ENCODE peak calls at places on chromosomes 5 and 9, in six cellular contexts. C is heart left ventricle, F is IMR-90, U is esophagus squamous epithelium, N is adrenal gland, X is ovary. J is an unnamed sample.

GRCh38 chr5:431711-432050 is 11.3 kb upstream of the EXOC3 start:
- DNase-seq in C (no peak), F (no peak), U (no peak), N (no peak), X (no peak), J (no peak)

GRCh38 chr9:98132806-98133631 is 14.0 kb upstream of the TRIM14 start:
- DNase-seq in C (no peak), F (no peak), U (no peak), N (no peak), X (no peak), J (no peak)

GRCh38 chr5:163504091-163504931 is 1.1 kb upstream of the MAT2B start:
- DNase-seq in C (peak; percentile 23), F (peak; percentile 52), U (no peak), N (peak; percentile 53), X (peak; percentile 55), J (peak; percentile 78)

GRCh38 chr9:114930063-114930812 is at the start of gene TNFSF8:
- DNase-seq in C (peak; percentile 18), F (no peak), U (no peak), N (no peak), X (no peak), J (no peak)

GRCh38 chr9:116566677-116567488 is 120.2 kb upstream of the TRIM32 start:
- DNase-seq in C (no peak), F (peak; percentile 63), U (no peak), N (no peak), X (no peak), J (no peak)

GRCh38 chr9:551986-552930 is 289.2 kb upstream of the DMRT1 start:
- DNase-seq in C (no peak), F (no peak), U (no peak), N (peak; percentile 24), X (no peak), J (no peak)

GRCh38 chr9:18060304-18060934 is 413.5 kb upstream of the ADAMTSL1 start:
- DNase-seq in C (no peak), F (no peak), U (no peak), N (no peak), X (no peak), J (no peak)

GRCh38 chr9:123727332-123727731 is 202.6 kb downstream of the DENND1A start:
- DNase-seq in C (no peak), F (peak; percentile 47), U (no peak), N (no peak), X (no peak), J (no peak)

GRCh38 chr9:10059044-10059443 is 553.8 kb downstream of the PTPRD start:
- DNase-seq in C (no peak), F (peak; percentile 28), U (no peak), N (no peak), X (no peak), J (peak; percentile 25)

GRCh38 chr5:176611435-176611834 is 1.5 kb upstream of the GPRIN1 start:
- DNase-seq in C (peak; percentile 74), F (peak; percentile 91), U (no peak), N (peak; percentile 84), X (peak; percentile 84), J (peak; percentile 81)

GRCh38 chr5:37996918-37997317 is 157.1 kb upstream of the GDNF start:
- DNase-seq in C (no peak), F (no peak), U (no peak), N (no peak), X (no peak), J (no peak)

GRCh38 chr5:37954561-37954960 is 114.7 kb upstream of the GDNF start:
- DNase-seq in C (no peak), F (no peak), U (no peak), N (no peak), X (no peak), J (no peak)

GRCh38 chr5:97600486-97600885 is 417.4 kb upstream of the RIOK2 start:
- DNase-seq in C (no peak), F (peak; percentile 1), U (no peak), N (no peak), X (no peak), J (no peak)

GRCh38 chr5:2908086-2908485 is 156.6 kb upstream of the IRX2 start:
- DNase-seq in C (no peak), F (no peak), U (no peak), N (no peak), X (no peak), J (no peak)
- TF ChIP-seq POLR2A in C (no peak), F (no peak), U (no peak), N (no peak), X (no peak), J (no peak)

GRCh38 chr9:42852133-42852532 is 668.7 kb downstream of the SPATA31A6 start:
- DNase-seq in C (peak; percentile 54), F (no peak), U (no peak), N (peak; percentile 15), X (no peak), J (peak; percentile 15)
- TF ChIP-seq CTCF in C (peak; percentile 23), F (no peak), U (peak; percentile 21), N (no peak), X (no peak), J (no peak)

DNA sequence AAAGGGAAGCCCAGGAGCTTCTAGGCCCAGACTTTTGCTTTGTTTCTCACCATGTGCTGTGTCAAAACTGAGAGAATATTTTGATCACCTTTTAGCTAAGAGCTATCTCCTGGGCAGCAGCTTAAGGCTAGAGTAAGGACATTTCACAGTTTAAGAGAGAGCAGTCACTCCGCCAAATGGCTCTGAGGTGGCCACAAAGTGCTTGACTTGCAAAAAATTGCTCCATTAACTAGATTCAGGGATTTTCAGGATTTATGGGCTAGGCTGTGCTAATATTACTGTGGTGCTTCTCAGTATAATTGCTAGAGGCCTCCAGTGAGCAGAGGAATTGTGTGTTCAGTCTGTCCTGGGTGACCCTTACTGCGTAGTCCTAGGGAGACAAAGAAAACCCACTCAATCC is 65.2 kb downstream of the PALM2AKAP2 start:
- DNase-seq in C (no peak), F (no peak), U (no peak), N (no peak), X (no peak), J (no peak)
- TF ChIP-seq POLR2A in C (no peak), F (no peak), U (no peak), N (no peak), X (no peak), J (no peak)

DNA sequence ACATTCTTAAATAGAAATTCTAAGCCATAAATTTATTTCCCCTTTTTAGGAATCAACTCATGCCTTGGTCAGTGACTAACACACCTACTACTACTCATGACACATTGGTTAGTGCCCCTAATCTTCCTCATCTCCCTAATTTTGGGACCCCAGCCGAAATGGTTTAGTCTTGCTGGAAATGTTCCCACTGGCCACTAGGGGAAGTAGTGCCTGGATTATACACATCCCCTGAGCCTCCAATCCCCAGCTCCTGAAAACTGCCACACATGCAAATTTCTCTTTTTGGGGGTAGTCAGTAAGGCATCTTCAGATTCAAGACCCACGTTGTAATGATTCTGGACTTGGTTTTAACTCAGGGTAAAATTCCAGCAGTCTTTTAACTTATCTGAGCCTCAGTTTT is 79.8 kb downstream of the HSD17B3 start:
- DNase-seq in C (no peak), F (no peak), U (no peak), N (no peak), X (no peak), J (peak; percentile 16)
- TF ChIP-seq CTCF in C (peak; percentile 14), F (peak; percentile 43), U (peak; percentile 23), N (peak; percentile 19), X (no peak), J (peak; percentile 45)